ENCODE peak calls at places on chromosomes 4 and X, in eight cellular contexts. P is NCI-H526; G is fibroblast of pulmonary artery; I is HuH-7; A is stimulated activated CD4-positive, alpha-beta T cell treated with anti-CD3 and anti-CD28 coated beads, TNF-alpha, amount 100 ng/mL, for 1 hour; E is Daoy; H is posterior vena cava; R is H7. O is an unnamed sample.

GRCh38 chrX:108699368-108699767 is 37.0 kb downstream of the IRS4 start:
- DNase-seq in G (peak), I (peak), A (no peak), R (peak), E (peak), P (peak), H (no peak), O (peak)

GRCh38 chr4:135368826-135369225 is 1167.2 kb upstream of the PABPC4L start:
- DNase-seq in E (no peak), A (no peak), G (peak), H (no peak), R (no peak), I (no peak), P (no peak), O (peak)

GRCh38 chr4:3407171-3407771 is 34.5 kb upstream of the HGFAC start:
- DNase-seq in G (no peak), H (peak), I (no peak), A (no peak), R (peak), E (no peak), P (peak), O (no peak)

GRCh38 chr4:113766882-113767281 is 5.3 kb upstream of the CAMK2D start:
- DNase-seq in I (no peak), A (no peak), E (no peak), G (no peak), R (no peak), H (no peak), P (no peak), O (no peak)

GRCh38 chr4:143133966-143134365 is 50.8 kb upstream of the USP38 start:
- DNase-seq in G (no peak), E (no peak), P (no peak), R (no peak), H (no peak), I (no peak), A (no peak), O (no peak)

GRCh38 chr4:688695-689497 is at the start of gene SLC49A3:
- DNase-seq in R (peak), P (no peak), H (no peak), G (no peak), I (no peak), A (no peak), E (no peak), O (no peak)

GRCh38 chr4:173357939-173358338 is 12.8 kb upstream of the SAP30 start:
- DNase-seq in A (no peak), H (no peak), P (no peak), R (no peak), I (no peak), E (no peak), G (no peak), O (no peak)

GRCh38 chr4:27128431-27128830 is 267.8 kb downstream of the STIM2 start:
- DNase-seq in E (no peak), R (no peak), A (no peak), P (no peak), I (no peak), G (no peak), H (no peak), O (no peak)

GRCh38 chr4:89829470-89830138 is 7.4 kb downstream of the SNCA start:
- DNase-seq in A (no peak), E (no peak), G (peak), H (no peak), R (no peak), P (no peak), I (no peak), O (no peak)

GRCh38 chr4:188127157-188127874 is 11.9 kb upstream of the TRIML1 start:
- DNase-seq in E (peak), H (no peak), P (no peak), R (no peak), I (no peak), G (peak), A (no peak), O (no peak)

GRCh38 chrX:51420610-51421009 is 75.8 kb downstream of the NUDT11 start:
- DNase-seq in R (peak), G (peak), A (no peak), E (peak), I (peak), P (peak), H (no peak), O (peak)

GRCh38 chr4:10153161-10153560 is 36.6 kb upstream of the WDR1 start:
- DNase-seq in G (no peak), H (no peak), E (no peak), R (no peak), P (no peak), A (no peak), I (no peak), O (no peak)

GRCh38 chr4:80909938-80910337 is 120.6 kb upstream of the BMP3 start:
- DNase-seq in A (no peak), E (no peak), P (no peak), I (no peak), H (no peak), G (no peak), R (no peak), O (no peak)

GRCh38 chrX:153643431-153644351 is 3.3 kb upstream of the DUSP9 start:
- DNase-seq in A (no peak), R (peak), G (no peak), H (peak), I (no peak), E (no peak), P (peak), O (no peak)

GRCh38 chr4:8038702-8039251 is 99.1 kb upstream of the AFAP1 start:
- DNase-seq in R (no peak), E (no peak), A (no peak), H (no peak), G (no peak), I (no peak), P (peak), O (no peak)

GRCh38 chr4:39467470-39467869 is 8.6 kb downstream of the LIAS start:
- DNase-seq in I (no peak), E (no peak), P (no peak), R (no peak), H (no peak), A (no peak), G (no peak), O (no peak)

GRCh38 chr4:182807346-182807745 is 109.8 kb downstream of the DCTD start:
- DNase-seq in P (peak), H (no peak), I (no peak), R (peak), G (no peak), E (no peak), A (no peak), O (no peak)

GRCh38 chr4:35934370-35934981 is 309.8 kb downstream of the ARAP2 start:
- DNase-seq in H (no peak), I (peak), E (no peak), G (peak), P (peak), A (no peak), R (no peak), O (peak)

GRCh38 chr4:184424993-184425758 is 49.2 kb downstream of the IRF2 start:
- DNase-seq in A (no peak), E (no peak), P (no peak), H (no peak), R (no peak), G (no peak), I (no peak), O (no peak)

GRCh38 chrX:132539611-132540010 is 50.8 kb upstream of the MBNL3 start:
- DNase-seq in I (no peak), P (no peak), R (no peak), A (no peak), H (no peak), E (no peak), G (no peak), O (no peak)

GRCh38 chr4:8303485-8304281 is 34.1 kb downstream of the HTRA3 start:
- DNase-seq in I (no peak), H (peak), G (peak), E (peak), A (no peak), P (no peak), R (no peak), O (peak)

GRCh38 chrX:134171661-134172587 is 65.1 kb upstream of the CCDC160 start:
- DNase-seq in E (peak), A (no peak), I (peak), P (no peak), R (peak), G (peak), H (no peak), O (no peak)

GRCh38 chrX:150499240-150499639 is 69.2 kb upstream of the MTM1 start:
- DNase-seq in A (no peak), I (no peak), G (no peak), E (no peak), R (no peak), H (no peak), P (no peak), O (no peak)

GRCh38 chr4:56158483-56158882 is 209.7 kb downstream of the CEP135 start:
- DNase-seq in A (no peak), H (no peak), G (no peak), E (no peak), R (no peak), P (no peak), I (peak), O (no peak)

GRCh38 chrX:112642349-112642748 is 37.4 kb downstream of the LHFPL1 start:
- DNase-seq in R (peak), H (no peak), I (peak), P (peak), G (peak), A (no peak), E (peak), O (peak)

GRCh38 chr4:159607824-159608223 is 504.9 kb downstream of the RAPGEF2 start:
- DNase-seq in P (no peak), G (no peak), E (no peak), R (peak), H (no peak), I (no peak), A (no peak), O (no peak)

GRCh38 chr4:102726068-102726467 is 34.7 kb downstream of the MANBA start:
- DNase-seq in A (no peak), I (no peak), E (no peak), H (no peak), R (no peak), P (no peak), G (no peak), O (no peak)

GRCh38 chrX:68833855-68834331 is 5.1 kb downstream of the EFNB1 start:
- DNase-seq in P (peak), R (peak), E (no peak), I (no peak), G (no peak), H (peak), A (no peak), O (no peak)

GRCh38 chr4:149709640-149710039 is 106.0 kb downstream of the IQCM start:
- DNase-seq in H (no peak), R (no peak), P (no peak), E (no peak), I (no peak), G (no peak), A (no peak), O (no peak)

GRCh38 chr4:21697583-21697982 is 251.0 kb downstream of the KCNIP4 start:
- DNase-seq in E (peak), I (no peak), G (no peak), P (peak), H (no peak), R (peak), A (no peak), O (no peak)

GRCh38 chr4:770022-770421 is 55.9 kb downstream of the CPLX1 start:
- DNase-seq in H (no peak), I (no peak), P (no peak), A (no peak), E (no peak), R (peak), G (no peak), O (no peak)

GRCh38 chrX:63350551-63350950 is 581 bp downstream of the SPIN4 start:
- DNase-seq in H (no peak), G (no peak), I (no peak), E (peak), A (no peak), R (peak), P (peak), O (peak)

GRCh38 chr4:131052646-131053045 is 1956.7 kb downstream of the C4orf33 start:
- DNase-seq in A (no peak), R (no peak), G (no peak), H (no peak), I (no peak), P (no peak), E (no peak), O (no peak)

GRCh38 chr4:78938474-78938867 is 767 bp downstream of the PAQR3 start:
- DNase-seq in G (peak), P (no peak), I (no peak), R (no peak), E (no peak), H (no peak), A (no peak), O (no peak)

GRCh38 chrX:68183612-68184214 is 249.6 kb downstream of the OPHN1 start:
- DNase-seq in E (peak), I (no peak), A (no peak), H (no peak), G (peak), P (peak), R (peak), O (peak)

GRCh38 chr4:164116286-164116685 is 621.8 kb downstream of the TMA16 start:
- DNase-seq in I (no peak), E (no peak), G (no peak), R (no peak), H (no peak), P (peak), A (no peak), O (no peak)